ENCODE peak calls at places on chromosomes 7 and 10, in five cellular contexts. E is CD4-positive, CD25-positive, alpha-beta regulatory T cell; N is CD4-positive, alpha-beta memory T cell; I is GM23248; K is adrenal gland. L is an unnamed sample. For H3K4me1, the result is how much of the 10 kb centered on the place peaks cover.

GRCh38 chr10:131109746-131110145 is 201.8 kb downstream of the TCERG1L start:
- DNase-seq in E (no peak), N (no peak), I (no peak), K (no peak), L (no peak)

GRCh38 chr7:17318146-17318545 is 19.7 kb downstream of the AHR start:
- DNase-seq in E (no peak), N (no peak), I (no peak), K (no peak), L (no peak)

GRCh38 chr10:49068672-49069217 is 46.6 kb downstream of the VSTM4 start:
- DNase-seq in E (no peak), N (no peak), I (no peak), K (no peak), L (peak)

GRCh38 chr10:95308389-95309302 is 17.8 kb upstream of the PDLIM1 start:
- DNase-seq in E (no peak), N (no peak), I (peak), K (peak), L (peak)

GRCh38 chr7:40306596-40306995 is 171.8 kb downstream of the SUGCT start:
- DNase-seq in E (no peak), N (no peak), I (peak), K (no peak), L (no peak)

GRCh38 chr7:106070201-106070551 is 41.9 kb downstream of the SYPL1 start:
- DNase-seq in E (no peak), N (no peak), I (no peak), K (no peak), L (peak)

GRCh38 chr7:115226410-115226809 is 304.5 kb downstream of the MDFIC start:
- DNase-seq in E (no peak), N (no peak), I (no peak), K (no peak), L (no peak)

GRCh38 chr10:83896219-83896618 is 243.1 kb upstream of the GHITM start:
- DNase-seq in E (no peak), N (no peak), I (no peak), K (no peak), L (no peak)

GRCh38 chr7:155746188-155746587 is 66.1 kb downstream of the SHH start:
- DNase-seq in E (no peak), N (no peak), I (no peak), K (no peak), L (no peak)

GRCh38 chr10:17250736-17251135 is 22.7 kb downstream of the VIM start:
- DNase-seq in E (no peak), N (no peak), I (peak), K (no peak), L (no peak)

GRCh38 chr10:36266923-36267322 is 624.8 kb upstream of the FZD8 start:
- DNase-seq in E (no peak), N (no peak), I (no peak), K (no peak), L (no peak)

GRCh38 chr7:4178416-4178815 is 503.7 kb upstream of the FOXK1 start:
- DNase-seq in E (no peak), N (no peak), I (no peak), K (no peak), L (no peak)

GRCh38 chr10:43040482-43041256 is 36.2 kb upstream of the RET start:
- DNase-seq in E (no peak), N (no peak), I (no peak), K (no peak), L (no peak)

GRCh38 chr10:44132361-44133289 is 252.3 kb downstream of the CXCL12 start:
- DNase-seq in E (no peak), N (no peak), I (peak), K (no peak), L (no peak)

GRCh38 chr10:132062181-132062515 is 3.6 kb upstream of the JAKMIP3 start:
- DNase-seq in E (no peak), N (no peak), I (no peak), K (no peak), L (no peak)

GRCh38 chr7:103613655-103614642 is 167.9 kb upstream of the SLC26A5 start:
- DNase-seq in E (no peak), N (no peak), I (peak), K (no peak), L (no peak)

GRCh38 chr7:50339990-50340500 is 35.5 kb downstream of the IKZF1 start:
- DNase-seq in E (peak), N (peak), I (no peak), K (no peak), L (no peak)

GRCh38 chr10:123901621-123902020 is 10.0 kb upstream of the CPXM2 start:
- DNase-seq in E (no peak), N (no peak), I (no peak), K (no peak), L (no peak)

GRCh38 chr10:90352288-90352687 is 505.6 kb downstream of the HTR7 start:
- DNase-seq in E (no peak), N (no peak), I (no peak), K (no peak), L (no peak)

GRCh38 chr10:90350122-90350521 is 507.7 kb downstream of the HTR7 start:
- DNase-seq in E (no peak), N (no peak), I (no peak), K (no peak), L (no peak)

DNA sequence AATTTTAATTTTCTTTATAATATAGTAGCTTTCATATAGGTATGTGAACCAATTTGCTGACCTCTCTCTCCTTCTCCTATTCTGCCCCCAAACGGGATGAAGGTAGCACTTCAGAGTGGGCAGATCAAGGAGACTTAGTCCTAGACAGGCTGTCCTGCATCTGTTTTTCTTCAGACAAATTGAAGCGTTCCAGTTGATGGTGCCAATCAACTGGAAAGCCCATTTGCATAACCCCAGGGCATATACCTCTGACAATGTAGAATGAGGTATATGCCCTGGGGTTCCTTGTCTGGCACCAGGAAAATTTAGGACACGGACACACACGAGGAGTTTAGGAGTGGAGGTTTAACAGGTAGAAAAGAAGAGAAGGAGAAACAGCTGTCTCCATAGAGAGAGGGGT is 502.9 kb downstream of the HTR7 start:
- DNase-seq in E (no peak), N (no peak), I (no peak), K (no peak), L (no peak)
- H3K4me1 ChIP-seq in E (under half), N (under half), I (under half), K (under half), L (under half)

GRCh38 chr10:6091630-6092029 is 2.8 kb downstream of the RBM17 start:
- DNase-seq in E (peak), N (no peak), I (peak), K (no peak), L (no peak)

GRCh38 chr10:6095810-6096209 is 7.0 kb downstream of the RBM17 start:
- DNase-seq in E (no peak), N (no peak), I (no peak), K (no peak), L (no peak)

GRCh38 chr10:6089334-6090219 is 743 bp downstream of the RBM17 start:
- DNase-seq in E (peak), N (peak), I (peak), K (peak), L (peak)

GRCh38 chr10:6088721-6089333 is at the start of gene RBM17:
- DNase-seq in E (peak), N (peak), I (peak), K (peak), L (peak)

GRCh38 chr10:6092731-6093130 is 3.9 kb downstream of the RBM17 start:
- DNase-seq in E (no peak), N (no peak), I (no peak), K (no peak), L (no peak)
- H3K4me1 ChIP-seq in E (half or more), N (half or more), I (under half), K (under half), L (under half)

DNA sequence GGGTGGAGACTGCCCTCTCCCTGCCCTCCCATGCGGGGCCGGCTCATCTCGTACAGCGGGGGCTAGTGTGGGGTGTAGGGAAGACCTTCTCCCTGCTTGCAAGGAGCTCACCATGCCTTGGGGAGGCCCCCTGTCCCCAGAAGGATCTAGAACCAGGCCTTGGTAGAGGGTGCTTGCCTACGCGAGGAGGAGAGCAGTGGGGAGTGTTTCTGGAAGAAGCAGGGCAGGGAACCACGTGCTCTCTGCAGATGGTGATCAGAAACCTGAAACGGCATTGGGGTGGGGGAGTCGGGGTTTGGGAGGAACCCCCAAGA is 2.7 kb downstream of the MAFK start:
- DNase-seq in E (no peak), N (no peak), I (peak), K (no peak), L (no peak)
- H3K4me1 ChIP-seq in E (under half), N (under half), I (under half), K (under half), L (under half)

GRCh38 chr7:139657749-139658148 is 120.0 kb downstream of the HIPK2 start:
- DNase-seq in E (no peak), N (no peak), I (no peak), K (no peak), L (no peak)
- H3K4me1 ChIP-seq in E (under half), N (under half), I (under half), K (under half), L (under half)

GRCh38 chr10:88385601-88386203 is 197.4 kb downstream of the RNLS start:
- DNase-seq in E (peak), N (peak), I (no peak), K (peak), L (peak)
- H3K4me1 ChIP-seq in E (half or more), N (half or more), I (under half), K (under half), L (under half)

GRCh38 chr10:103781329-103782061 is 73.9 kb downstream of the SH3PXD2A start:
- DNase-seq in E (peak), N (no peak), I (peak), K (no peak), L (no peak)
- H3K4me1 ChIP-seq in E (under half), N (under half), I (under half), K (under half), L (under half)

DNA sequence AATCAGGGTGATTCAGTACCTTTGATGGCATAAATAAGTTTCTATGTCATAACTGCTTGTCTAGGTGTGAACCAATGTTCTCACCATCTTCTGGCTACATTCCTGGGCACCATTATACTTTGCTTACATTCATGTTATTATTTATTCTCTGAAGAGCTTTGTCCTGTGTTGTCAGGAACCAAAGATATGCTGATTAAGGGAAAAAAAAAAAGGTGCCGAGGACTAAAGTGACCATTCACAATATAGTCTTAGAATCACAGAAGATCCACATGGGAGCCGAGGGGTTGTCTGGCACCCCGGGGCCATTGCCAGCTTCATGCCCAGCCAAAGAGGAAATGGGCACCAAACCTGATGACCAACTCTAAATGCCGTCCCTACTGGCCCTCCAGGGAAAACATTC is 329.2 kb upstream of the NFE2L3 start:
- DNase-seq in E (no peak), N (no peak), I (no peak), K (no peak), L (no peak)
- H3K4me1 ChIP-seq in E (under half), N (under half), I (under half), K (under half), L (under half)

DNA sequence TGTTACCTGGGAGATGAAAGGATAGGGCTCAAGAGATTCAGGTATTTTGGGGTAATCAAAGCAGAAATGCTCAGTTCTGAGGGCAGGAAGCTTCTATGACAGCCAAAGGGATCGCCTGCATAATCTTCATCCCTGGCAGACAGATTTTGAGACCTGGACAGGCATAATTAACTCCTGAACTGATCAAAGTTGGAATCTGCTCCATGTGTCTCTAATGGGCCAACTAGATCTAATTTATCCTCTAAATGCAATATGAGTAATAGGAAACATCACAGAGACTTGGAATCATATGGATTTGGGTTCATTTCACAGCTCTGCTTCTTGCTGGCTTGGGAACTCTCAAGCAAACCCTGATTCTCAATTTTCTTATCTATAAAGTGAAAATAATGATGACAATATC is 41.2 kb upstream of the EPHB6 start:
- DNase-seq in E (no peak), N (no peak), I (no peak), K (no peak), L (no peak)
- H3K4me1 ChIP-seq in E (half or more), N (half or more), I (under half), K (under half), L (under half)

GRCh38 chr10:96448021-96448457 is 65.7 kb downstream of the TLL2 start:
- DNase-seq in E (no peak), N (no peak), I (no peak), K (no peak), L (no peak)
- H3K4me1 ChIP-seq in E (under half), N (under half), I (under half), K (under half), L (under half)

GRCh38 chr10:34396669-34397068 is 418.4 kb downstream of the PARD3 start:
- DNase-seq in E (no peak), N (no peak), I (no peak), K (no peak), L (no peak)
- H3K4me1 ChIP-seq in E (under half), N (under half), I (under half), K (under half), L (under half)